ENCODE peak calls at places on chromosomes 3 and 15, in six cellular contexts. O is stimulated activated CD4-positive, alpha-beta T cell treated with anti-CD3 and anti-CD28 coated beads, TNF-alpha, amount 100 ng/mL, for 4 hours; T is heart left ventricle; I is NCI-H1092 treated with DMSO at 0.1 percent for 48 hours; E is activated CD4-positive, alpha-beta memory T cell treated with anti-CD3 and anti-CD28 coated beads for 36 hours; A is T-helper 2 cell. C is an unnamed sample.

GRCh38 chr15:96367436-96368200 is 37.1 kb downstream of the NR2F2 start:
- DNase-seq in O (no peak), T (no peak), I (no peak), E (no peak), A (no peak), C (no peak)

GRCh38 chr3:179425075-179425474 is 26.2 kb downstream of the GNB4 start:
- DNase-seq in O (no peak), T (no peak), I (no peak), E (no peak), A (no peak), C (no peak)

GRCh38 chr3:186639778-186640472 is at the start of gene FETUB:
- DNase-seq in O (no peak), T (no peak), I (no peak), E (no peak), A (no peak), C (no peak)

GRCh38 chr3:101084404-101084803 is 91.2 kb upstream of the ABI3BP start:
- DNase-seq in O (no peak), T (no peak), I (no peak), E (no peak), A (no peak), C (no peak)

GRCh38 chr3:16399473-16399872 is 114.0 kb downstream of the RFTN1 start:
- DNase-seq in O (no peak), T (no peak), I (no peak), E (no peak), A (no peak), C (no peak)

GRCh38 chr15:52107238-52107637 is 5.3 kb downstream of the BCL2L10 start:
- DNase-seq in O (no peak), T (no peak), I (no peak), E (no peak), A (no peak), C (no peak)

GRCh38 chr15:48718646-48719045 is 73.1 kb upstream of the FBN1 start:
- DNase-seq in O (no peak), T (no peak), I (no peak), E (no peak), A (no peak), C (no peak)

GRCh38 chr3:158095302-158095997 is 10.8 kb downstream of the SHOX2 start:
- DNase-seq in O (no peak), T (no peak), I (no peak), E (no peak), A (no peak), C (no peak)

GRCh38 chr3:73086071-73086494 is 24.6 kb downstream of the EBLN2 start:
- DNase-seq in O (peak), T (peak), I (peak), E (peak), A (peak), C (peak)

C was measured in activated naive CD4-positive, alpha-beta T cell treated with anti-CD3 and anti-CD28 coated beads for 36 hours.